ENCODE peak calls at places on chromosome 5, in nine cellular contexts. One of them, this sample, is unnamed.

GRCh38 chr5:132859889-132860437 is 6.3 kb downstream of the GDF9 start:
- DNase-seq in GDM1: no peak
- DNase-seq in head of caudate nucleus: no peak
- DNase-seq in AG10803: no peak
- DNase-seq in endothelial cell: no peak
- DNase-seq in D341Med: no peak
- DNase-seq in mammary epithelial cell: no peak
- DNase-seq in substantia nigra: no peak
- DNase-seq in anterior cingulate cortex: no peak
- DNase-seq in this sample: no peak

GRCh38 chr5:71013575-71013974 is 11.6 kb downstream of the NAIP start:
- DNase-seq in GDM1: no peak
- DNase-seq in head of caudate nucleus: no peak
- DNase-seq in AG10803: no peak
- DNase-seq in endothelial cell: no peak
- DNase-seq in D341Med: peak; percentile 1
- DNase-seq in mammary epithelial cell: no peak
- DNase-seq in substantia nigra: no peak
- DNase-seq in anterior cingulate cortex: no peak
- DNase-seq in this sample: no peak

GRCh38 chr5:68528877-68529276 is 313.3 kb downstream of the PIK3R1 start:
- DNase-seq in GDM1: no peak
- DNase-seq in head of caudate nucleus: no peak
- DNase-seq in AG10803: no peak
- DNase-seq in endothelial cell: no peak
- DNase-seq in D341Med: no peak
- DNase-seq in mammary epithelial cell: no peak
- DNase-seq in substantia nigra: no peak
- DNase-seq in anterior cingulate cortex: no peak
- DNase-seq in this sample: no peak

GRCh38 chr5:168934186-168934585 is 355.0 kb upstream of the PANK3 start:
- DNase-seq in GDM1: no peak
- DNase-seq in head of caudate nucleus: no peak
- DNase-seq in AG10803: no peak
- DNase-seq in endothelial cell: no peak
- DNase-seq in D341Med: no peak
- DNase-seq in mammary epithelial cell: no peak
- DNase-seq in substantia nigra: no peak
- DNase-seq in anterior cingulate cortex: no peak
- DNase-seq in this sample: no peak

GRCh38 chr5:997001-997474 is 11.6 kb upstream of the NKD2 start:
- DNase-seq in GDM1: no peak
- DNase-seq in head of caudate nucleus: no peak
- DNase-seq in AG10803: no peak
- DNase-seq in endothelial cell: no peak
- DNase-seq in D341Med: no peak
- DNase-seq in mammary epithelial cell: no peak
- DNase-seq in substantia nigra: no peak
- DNase-seq in anterior cingulate cortex: no peak
- DNase-seq in this sample: no peak

GRCh38 chr5:154059039-154059430 is 20.3 kb downstream of the MFAP3 start:
- DNase-seq in GDM1: no peak
- DNase-seq in head of caudate nucleus: no peak
- DNase-seq in AG10803: no peak
- DNase-seq in endothelial cell: no peak
- DNase-seq in D341Med: no peak
- DNase-seq in mammary epithelial cell: no peak
- DNase-seq in substantia nigra: no peak
- DNase-seq in anterior cingulate cortex: no peak
- DNase-seq in this sample: no peak

GRCh38 chr5:66769839-66770617 is 173.8 kb downstream of the MAST4 start:
- DNase-seq in GDM1: no peak
- DNase-seq in head of caudate nucleus: peak; percentile 31
- DNase-seq in AG10803: no peak
- DNase-seq in endothelial cell: peak; percentile 11
- DNase-seq in D341Med: peak; percentile 71
- DNase-seq in mammary epithelial cell: no peak
- DNase-seq in substantia nigra: no peak
- DNase-seq in anterior cingulate cortex: peak; percentile 1
- DNase-seq in this sample: no peak

GRCh38 chr5:17315710-17316221 is 98.3 kb downstream of the BASP1 start:
- DNase-seq in GDM1: no peak
- DNase-seq in head of caudate nucleus: no peak
- DNase-seq in AG10803: peak; percentile 76
- DNase-seq in endothelial cell: no peak
- DNase-seq in D341Med: no peak
- DNase-seq in mammary epithelial cell: peak; percentile 23
- DNase-seq in substantia nigra: no peak
- DNase-seq in anterior cingulate cortex: no peak
- DNase-seq in this sample: no peak

GRCh38 chr5:55176176-55176818 is 3.3 kb upstream of the CDC20B start:
- DNase-seq in GDM1: no peak
- DNase-seq in head of caudate nucleus: peak; percentile 17
- DNase-seq in AG10803: no peak
- DNase-seq in endothelial cell: peak; percentile 59
- DNase-seq in D341Med: peak; percentile 84
- DNase-seq in mammary epithelial cell: peak; percentile 53
- DNase-seq in substantia nigra: no peak
- DNase-seq in anterior cingulate cortex: no peak
- DNase-seq in this sample: peak; percentile 77

GRCh38 chr5:127068771-127069330 is 4.5 kb downstream of the C5orf63 start:
- DNase-seq in GDM1: no peak
- DNase-seq in head of caudate nucleus: no peak
- DNase-seq in AG10803: peak; percentile 47
- DNase-seq in endothelial cell: no peak
- DNase-seq in D341Med: no peak
- DNase-seq in mammary epithelial cell: no peak
- DNase-seq in substantia nigra: no peak
- DNase-seq in anterior cingulate cortex: no peak
- DNase-seq in this sample: no peak

GRCh38 chr5:55218966-55219365 is 8.1 kb downstream of the MCIDAS start:
- DNase-seq in GDM1: no peak
- DNase-seq in head of caudate nucleus: no peak
- DNase-seq in AG10803: no peak
- DNase-seq in endothelial cell: no peak
- DNase-seq in D341Med: no peak
- DNase-seq in mammary epithelial cell: peak; percentile 73
- DNase-seq in substantia nigra: no peak
- DNase-seq in anterior cingulate cortex: no peak
- DNase-seq in this sample: peak; percentile 72

GRCh38 chr5:177433658-177434217 is 7.3 kb downstream of the GRK6 start:
- DNase-seq in GDM1: no peak
- DNase-seq in head of caudate nucleus: no peak
- DNase-seq in AG10803: no peak
- DNase-seq in endothelial cell: no peak
- DNase-seq in D341Med: no peak
- DNase-seq in mammary epithelial cell: no peak
- DNase-seq in substantia nigra: no peak
- DNase-seq in anterior cingulate cortex: no peak
- DNase-seq in this sample: no peak

GRCh38 chr5:129506092-129506491 is 46.0 kb downstream of the ADAMTS19 start:
- DNase-seq in GDM1: no peak
- DNase-seq in head of caudate nucleus: no peak
- DNase-seq in AG10803: no peak
- DNase-seq in endothelial cell: no peak
- DNase-seq in D341Med: no peak
- DNase-seq in mammary epithelial cell: peak; percentile 26
- DNase-seq in substantia nigra: no peak
- DNase-seq in anterior cingulate cortex: no peak
- DNase-seq in this sample: no peak

GRCh38 chr5:71697967-71698366 is 21.1 kb upstream of the CARTPT start:
- DNase-seq in GDM1: no peak
- DNase-seq in head of caudate nucleus: no peak
- DNase-seq in AG10803: no peak
- DNase-seq in endothelial cell: no peak
- DNase-seq in D341Med: no peak
- DNase-seq in mammary epithelial cell: no peak
- DNase-seq in substantia nigra: no peak
- DNase-seq in anterior cingulate cortex: no peak
- DNase-seq in this sample: no peak

GRCh38 chr5:122091942-122092600 is 14.0 kb upstream of the LOX start:
- DNase-seq in GDM1: no peak
- DNase-seq in head of caudate nucleus: no peak
- DNase-seq in AG10803: peak; percentile 79
- DNase-seq in endothelial cell: no peak
- DNase-seq in D341Med: peak; percentile 40
- DNase-seq in mammary epithelial cell: peak; percentile 35
- DNase-seq in substantia nigra: no peak
- DNase-seq in anterior cingulate cortex: no peak
- DNase-seq in this sample: no peak

GRCh38 chr5:149123211-149123610 is 18.1 kb upstream of the ABLIM3 start:
- DNase-seq in GDM1: no peak
- DNase-seq in head of caudate nucleus: no peak
- DNase-seq in AG10803: no peak
- DNase-seq in endothelial cell: no peak
- DNase-seq in D341Med: no peak
- DNase-seq in mammary epithelial cell: no peak
- DNase-seq in substantia nigra: no peak
- DNase-seq in anterior cingulate cortex: no peak
- DNase-seq in this sample: no peak

GRCh38 chr5:127216143-127216542 is 74.5 kb upstream of the MEGF10 start:
- DNase-seq in GDM1: no peak
- DNase-seq in head of caudate nucleus: no peak
- DNase-seq in AG10803: no peak
- DNase-seq in endothelial cell: no peak
- DNase-seq in D341Med: no peak
- DNase-seq in mammary epithelial cell: no peak
- DNase-seq in substantia nigra: no peak
- DNase-seq in anterior cingulate cortex: no peak
- DNase-seq in this sample: no peak

GRCh38 chr5:94849821-94850736 is 231.6 kb downstream of the SLF1 start:
- DNase-seq in GDM1: peak; percentile 18
- DNase-seq in head of caudate nucleus: peak; percentile 63
- DNase-seq in AG10803: peak; percentile 68
- DNase-seq in endothelial cell: peak; percentile 22
- DNase-seq in D341Med: peak; percentile 45
- DNase-seq in mammary epithelial cell: peak; percentile 30
- DNase-seq in substantia nigra: no peak
- DNase-seq in anterior cingulate cortex: no peak
- DNase-seq in this sample: peak; percentile 62

GRCh38 chr5:71932649-71933338 is 174.5 kb upstream of the MAP1B start:
- DNase-seq in GDM1: no peak
- DNase-seq in head of caudate nucleus: peak; percentile 23
- DNase-seq in AG10803: peak; percentile 39
- DNase-seq in endothelial cell: peak; percentile 11
- DNase-seq in D341Med: no peak
- DNase-seq in mammary epithelial cell: no peak
- DNase-seq in substantia nigra: no peak
- DNase-seq in anterior cingulate cortex: no peak
- DNase-seq in this sample: peak; percentile 21

GRCh38 chr5:117455236-117456233 is 880.9 kb upstream of the SEMA6A start:
- DNase-seq in GDM1: no peak
- DNase-seq in head of caudate nucleus: no peak
- DNase-seq in AG10803: no peak
- DNase-seq in endothelial cell: peak; percentile 33
- DNase-seq in D341Med: peak; percentile 25
- DNase-seq in mammary epithelial cell: peak; percentile 5
- DNase-seq in substantia nigra: no peak
- DNase-seq in anterior cingulate cortex: no peak
- DNase-seq in this sample: peak; percentile 8

GRCh38 chr5:31232273-31232888 is 38.9 kb downstream of the CDH6 start:
- DNase-seq in GDM1: peak; percentile 46
- DNase-seq in head of caudate nucleus: peak; percentile 69
- DNase-seq in AG10803: peak; percentile 50
- DNase-seq in endothelial cell: peak; percentile 54
- DNase-seq in D341Med: peak; percentile 69
- DNase-seq in mammary epithelial cell: peak; percentile 24
- DNase-seq in substantia nigra: no peak
- DNase-seq in anterior cingulate cortex: no peak
- DNase-seq in this sample: peak; percentile 47

GRCh38 chr5:173643964-173644363 is 27.5 kb upstream of the BOD1 start:
- DNase-seq in GDM1: no peak
- DNase-seq in head of caudate nucleus: peak; percentile 87
- DNase-seq in AG10803: no peak
- DNase-seq in endothelial cell: no peak
- DNase-seq in D341Med: no peak
- DNase-seq in mammary epithelial cell: no peak
- DNase-seq in substantia nigra: no peak
- DNase-seq in anterior cingulate cortex: peak; percentile 69
- DNase-seq in this sample: peak; percentile 50

GRCh38 chr5:132456553-132457361 is 33.8 kb downstream of the IRF1 start:
- DNase-seq in GDM1: peak; percentile 74
- DNase-seq in head of caudate nucleus: no peak
- DNase-seq in AG10803: peak; percentile 85
- DNase-seq in endothelial cell: no peak
- DNase-seq in D341Med: no peak
- DNase-seq in mammary epithelial cell: no peak
- DNase-seq in substantia nigra: no peak
- DNase-seq in anterior cingulate cortex: no peak
- DNase-seq in this sample: no peak

GRCh38 chr5:25006734-25007133 is 362.0 kb upstream of the CDH10 start:
- DNase-seq in GDM1: peak; percentile 37
- DNase-seq in head of caudate nucleus: peak; percentile 7
- DNase-seq in AG10803: peak; percentile 83
- DNase-seq in endothelial cell: peak; percentile 5
- DNase-seq in D341Med: peak; percentile 30
- DNase-seq in mammary epithelial cell: peak; percentile 5
- DNase-seq in substantia nigra: no peak
- DNase-seq in anterior cingulate cortex: no peak
- DNase-seq in this sample: peak; percentile 23

GRCh38 chr5:96880402-96881164 is 4.3 kb downstream of the ERAP2 start:
- DNase-seq in GDM1: no peak
- DNase-seq in head of caudate nucleus: no peak
- DNase-seq in AG10803: peak; percentile 51
- DNase-seq in endothelial cell: no peak
- DNase-seq in D341Med: no peak
- DNase-seq in mammary epithelial cell: peak; percentile 78
- DNase-seq in substantia nigra: no peak
- DNase-seq in anterior cingulate cortex: no peak
- DNase-seq in this sample: no peak

GRCh38 chr5:168295574-168296201 is 4.2 kb downstream of the WWC1 start:
- DNase-seq in GDM1: no peak
- DNase-seq in head of caudate nucleus: peak; percentile 72
- DNase-seq in AG10803: peak; percentile 78
- DNase-seq in endothelial cell: peak; percentile 62
- DNase-seq in D341Med: peak; percentile 45
- DNase-seq in mammary epithelial cell: peak; percentile 55
- DNase-seq in substantia nigra: no peak
- DNase-seq in anterior cingulate cortex: peak; percentile 67
- DNase-seq in this sample: no peak

GRCh38 chr5:109691248-109691574 is 1.5 kb downstream of the MAN2A1 start:
- DNase-seq in GDM1: no peak
- DNase-seq in head of caudate nucleus: no peak
- DNase-seq in AG10803: no peak
- DNase-seq in endothelial cell: no peak
- DNase-seq in D341Med: no peak
- DNase-seq in mammary epithelial cell: no peak
- DNase-seq in substantia nigra: no peak
- DNase-seq in anterior cingulate cortex: no peak
- DNase-seq in this sample: no peak

GRCh38 chr5:375921-376871 is 54.7 kb downstream of the AHRR start:
- DNase-seq in GDM1: no peak
- DNase-seq in head of caudate nucleus: no peak
- DNase-seq in AG10803: no peak
- DNase-seq in endothelial cell: no peak
- DNase-seq in D341Med: peak; percentile 34
- DNase-seq in mammary epithelial cell: no peak
- DNase-seq in substantia nigra: no peak
- DNase-seq in anterior cingulate cortex: no peak
- DNase-seq in this sample: no peak

GRCh38 chr5:100406640-100407039 is 128.5 kb upstream of the FAM174A start:
- DNase-seq in GDM1: no peak
- DNase-seq in head of caudate nucleus: peak; percentile 15
- DNase-seq in AG10803: no peak
- DNase-seq in endothelial cell: no peak
- DNase-seq in D341Med: no peak
- DNase-seq in mammary epithelial cell: no peak
- DNase-seq in substantia nigra: no peak
- DNase-seq in anterior cingulate cortex: no peak
- DNase-seq in this sample: peak; percentile 27